ENCODE peak calls at places on chromosome 16, in seven cellular contexts. L is uterus, D is IMR-90, J is testis, N is transverse colon, R is body of pancreas, G is adrenal gland. A is an unnamed sample.
A peak's percentile ranks its signal among the peaks of the same experiment; 100 is the strongest.

GRCh38 chr16:22098538-22099255 is 6.4 kb downstream of the VWA3A start:
- DNase-seq in L (no peak), D (peak; percentile 44), J (no peak), N (no peak), R (no peak), G (no peak), A (peak; percentile 43)

GRCh38 chr16:87968541-87968940 is 17.3 kb downstream of the BANP start:
- DNase-seq in L (no peak), D (peak; percentile 93), J (no peak), N (no peak), R (no peak), G (peak; percentile 15), A (no peak)

GRCh38 chr16:35102780-35103403 is 1643.5 kb downstream of the TP53TG3F start:
- DNase-seq in L (no peak), D (no peak), J (peak; percentile 75), N (no peak), R (no peak), G (no peak), A (peak; percentile 3)

GRCh38 chr16:27330542-27330941 is 16.8 kb downstream of the IL4R start:
- DNase-seq in L (peak; percentile 86), D (peak; percentile 98), J (no peak), N (peak; percentile 65), R (no peak), G (no peak), A (no peak)

GRCh38 chr16:47928008-47928407 is 227.8 kb downstream of the ABCC12 start:
- DNase-seq in L (no peak), D (no peak), J (peak; percentile 72), N (no peak), R (no peak), G (no peak), A (peak; percentile 37)

GRCh38 chr16:5378531-5378930 is 280.9 kb upstream of the EEF2KMT start:
- DNase-seq in L (no peak), D (no peak), J (no peak), N (no peak), R (no peak), G (no peak), A (no peak)

GRCh38 chr16:871562-872330 is 71.2 kb upstream of the GNG13 start:
- DNase-seq in L (no peak), D (no peak), J (no peak), N (no peak), R (no peak), G (no peak), A (no peak)

GRCh38 chr16:70804153-70804728 is 3.3 kb upstream of the VAC14 start:
- DNase-seq in L (no peak), D (peak; percentile 93), J (no peak), N (no peak), R (no peak), G (no peak), A (no peak)

GRCh38 chr16:58589311-58589890 is 40.2 kb downstream of the CNOT1 start:
- DNase-seq in L (no peak), D (peak; percentile 11), J (no peak), N (no peak), R (no peak), G (no peak), A (no peak)

GRCh38 chr16:27515874-27516353 is 33.8 kb downstream of the GTF3C1 start:
- DNase-seq in L (no peak), D (no peak), J (peak; percentile 20), N (no peak), R (peak; percentile 43), G (peak; percentile 35), A (peak; percentile 38)

GRCh38 chr16:3131755-3132377 is 3.0 kb upstream of the ZNF213 start:
- DNase-seq in L (no peak), D (peak; percentile 35), J (peak; percentile 55), N (peak; percentile 55), R (peak; percentile 47), G (peak; percentile 59), A (peak; percentile 72)

GRCh38 chr16:89633064-89633631 is 19.7 kb downstream of the DPEP1 start:
- DNase-seq in L (no peak), D (peak; percentile 73), J (no peak), N (peak; percentile 40), R (no peak), G (no peak), A (no peak)

GRCh38 chr16:51159864-51160263 is 8.8 kb upstream of the SALL1 start:
- DNase-seq in L (no peak), D (no peak), J (no peak), N (no peak), R (no peak), G (no peak), A (no peak)

GRCh38 chr16:19559242-19559910 is 3.9 kb downstream of the VPS35L start:
- DNase-seq in L (no peak), D (peak; percentile 69), J (no peak), N (no peak), R (no peak), G (no peak), A (peak; percentile 65)

GRCh38 chr16:48384982-48385271 is 286 bp downstream of the SIAH1 start:
- DNase-seq in L (no peak), D (no peak), J (no peak), N (no peak), R (no peak), G (no peak), A (no peak)

GRCh38 chr16:79601978-79602609 is 1.6 kb upstream of the MAF start:
- DNase-seq in L (peak; percentile 86), D (peak; percentile 38), J (peak; percentile 91), N (peak; percentile 87), R (peak; percentile 78), G (peak; percentile 92), A (peak; percentile 62)

GRCh38 chr16:3971261-3971660 is 90.7 kb upstream of the CREBBP start:
- DNase-seq in L (no peak), D (peak; percentile 98), J (no peak), N (no peak), R (no peak), G (no peak), A (no peak)

GRCh38 chr16:47676628-47677177 is 215.6 kb downstream of the PHKB start:
- DNase-seq in L (no peak), D (no peak), J (no peak), N (no peak), R (no peak), G (no peak), A (no peak)

GRCh38 chr16:49890876-49891275 is 35.0 kb upstream of the ZNF423 start:
- DNase-seq in L (no peak), D (no peak), J (peak; percentile 32), N (peak; percentile 72), R (no peak), G (no peak), A (peak; percentile 12)

GRCh38 chr16:66923247-66923851 is 2.0 kb downstream of the RRAD start:
- DNase-seq in L (peak; percentile 73), D (peak; percentile 47), J (peak; percentile 58), N (no peak), R (no peak), G (peak; percentile 81), A (no peak)

GRCh38 chr16:66918803-66919568 is at the start of gene CDH16:
- DNase-seq in L (no peak), D (no peak), J (no peak), N (no peak), R (no peak), G (no peak), A (no peak)

GRCh38 chr16:66919569-66920472 is 1.1 kb upstream of the CDH16 start:
- DNase-seq in L (no peak), D (no peak), J (no peak), N (no peak), R (no peak), G (no peak), A (no peak)

GRCh38 chr16:66921758-66922450 is 3.2 kb upstream of the CDH16 start:
- DNase-seq in L (no peak), D (no peak), J (no peak), N (no peak), R (no peak), G (no peak), A (no peak)

GRCh38 chr16:66920924-66921680 is 2.4 kb upstream of the CDH16 start:
- DNase-seq in L (no peak), D (no peak), J (no peak), N (no peak), R (no peak), G (no peak), A (no peak)
- TF ChIP-seq POLR2A in L (no peak), D (no peak), J (no peak), N (no peak), R (no peak), G (no peak), A (no peak)

GRCh38 chr16:75248536-75249380 is 2.7 kb downstream of the BCAR1 start:
- DNase-seq in L (no peak), D (no peak), J (no peak), N (no peak), R (no peak), G (no peak), A (no peak)

GRCh38 chr16:75244844-75245758 is 6.3 kb downstream of the BCAR1 start:
- DNase-seq in L (peak; percentile 80), D (peak; percentile 98), J (peak; percentile 90), N (peak; percentile 74), R (peak; percentile 96), G (peak; percentile 85), A (no peak)

GRCh38 chr16:75248142-75248535 is 3.3 kb downstream of the BCAR1 start:
- DNase-seq in L (no peak), D (no peak), J (no peak), N (peak; percentile 52), R (no peak), G (no peak), A (peak; percentile 82)

GRCh38 chr16:75247249-75247648 is 4.2 kb downstream of the BCAR1 start:
- DNase-seq in L (no peak), D (no peak), J (no peak), N (no peak), R (no peak), G (no peak), A (no peak)

DNA sequence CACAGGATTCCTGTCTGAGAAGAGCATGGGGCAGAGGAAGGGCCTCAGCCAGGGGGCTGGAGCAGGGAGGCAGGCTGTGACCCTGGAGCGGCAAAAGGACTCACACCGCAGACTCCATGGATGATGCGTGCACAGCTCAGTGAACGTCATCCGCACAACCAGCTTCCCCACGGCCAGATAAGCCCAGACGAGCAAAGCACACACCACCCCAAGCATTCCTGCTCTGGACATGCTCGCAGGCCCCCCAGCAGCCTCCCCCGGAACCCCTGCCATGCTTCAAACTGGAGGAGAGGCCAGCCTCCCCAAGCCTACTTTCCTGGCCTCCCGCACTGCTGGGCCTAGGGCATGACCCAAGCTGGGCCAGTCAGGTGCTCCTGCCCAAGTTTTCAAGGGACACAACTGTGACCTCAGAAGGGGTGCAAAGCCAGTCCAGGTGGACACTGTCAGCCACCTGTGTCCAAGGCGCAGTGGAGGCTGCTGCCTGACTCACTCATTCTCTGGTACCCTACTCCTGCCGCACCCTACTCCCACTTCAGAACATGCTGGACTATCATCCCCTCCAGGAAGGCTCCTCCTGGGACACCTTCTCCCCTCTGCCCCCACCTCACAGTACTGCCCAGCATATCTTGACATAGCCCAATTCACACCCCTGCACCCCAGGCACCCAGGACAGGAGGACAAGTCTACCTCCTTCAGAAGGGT is 4.8 kb downstream of the BCAR1 start:
- DNase-seq in L (no peak), D (peak; percentile 75), J (peak; percentile 19), N (no peak), R (no peak), G (no peak), A (no peak)
- TF ChIP-seq POLR2A in L (no peak), D (no peak), J (no peak), N (no peak), R (no peak), G (no peak), A (no peak)

GRCh38 chr16:30521873-30522641 is 4.3 kb downstream of the ZNF768 start:
- DNase-seq in L (no peak), D (no peak), J (no peak), N (peak; percentile 40), R (no peak), G (no peak), A (no peak)
- TF ChIP-seq POLR2A in L (no peak), D (no peak), J (no peak), N (no peak), R (no peak), G (no peak), A (no peak)

GRCh38 chr16:85600078-85600477 is 13.0 kb upstream of the GSE1 start:
- DNase-seq in L (no peak), D (no peak), J (no peak), N (no peak), R (peak; percentile 79), G (no peak), A (no peak)
- TF ChIP-seq POLR2A in L (no peak), D (no peak), J (no peak), N (no peak), R (no peak), G (no peak), A (no peak)

A was measured in erythroblast.